ENCODE peak calls at places on chromosomes 2 and 18, in six cellular contexts. One of them, this sample, is unnamed.

GRCh38 chr2:120771556-120772208 is 36.0 kb downstream of the GLI2 start:
- DNase-seq in right lobe of liver: peak
- DNase-seq in tibial nerve: no peak
- DNase-seq in uterus: peak
- DNase-seq in adrenal gland: peak
- DNase-seq in prostate gland: no peak
- DNase-seq in this sample: peak

GRCh38 chr2:47272031-47272864 is 117.1 kb upstream of the STPG4 start:
- DNase-seq in right lobe of liver: peak
- DNase-seq in tibial nerve: peak
- DNase-seq in uterus: peak
- DNase-seq in adrenal gland: peak
- DNase-seq in prostate gland: peak
- DNase-seq in this sample: peak

GRCh38 chr2:184906709-184907108 is 308.4 kb downstream of the ZNF804A start:
- DNase-seq in right lobe of liver: no peak
- DNase-seq in tibial nerve: no peak
- DNase-seq in uterus: no peak
- DNase-seq in adrenal gland: no peak
- DNase-seq in prostate gland: no peak
- DNase-seq in this sample: no peak

GRCh38 chr2:69780907-69781306 is 39.0 kb downstream of the ANXA4 start:
- DNase-seq in right lobe of liver: no peak
- DNase-seq in tibial nerve: no peak
- DNase-seq in uterus: no peak
- DNase-seq in adrenal gland: no peak
- DNase-seq in prostate gland: no peak
- DNase-seq in this sample: no peak

GRCh38 chr2:240918258-240919091 is 12.3 kb downstream of the CROCC2 start:
- DNase-seq in right lobe of liver: peak
- DNase-seq in tibial nerve: peak
- DNase-seq in uterus: peak
- DNase-seq in adrenal gland: no peak
- DNase-seq in prostate gland: no peak
- DNase-seq in this sample: no peak

GRCh38 chr2:211649331-211649730 is 889.3 kb downstream of the ERBB4 start:
- DNase-seq in right lobe of liver: no peak
- DNase-seq in tibial nerve: no peak
- DNase-seq in uterus: no peak
- DNase-seq in adrenal gland: no peak
- DNase-seq in prostate gland: no peak
- DNase-seq in this sample: no peak

GRCh38 chr2:109410021-109410815 is 203.5 kb downstream of the SEPTIN10 start:
- DNase-seq in right lobe of liver: no peak
- DNase-seq in tibial nerve: no peak
- DNase-seq in uterus: peak
- DNase-seq in adrenal gland: no peak
- DNase-seq in prostate gland: no peak
- DNase-seq in this sample: peak

GRCh38 chr2:203814661-203815540 is 52.7 kb upstream of the CTLA4 start:
- DNase-seq in right lobe of liver: peak
- DNase-seq in tibial nerve: peak
- DNase-seq in uterus: peak
- DNase-seq in adrenal gland: peak
- DNase-seq in prostate gland: peak
- DNase-seq in this sample: peak

GRCh38 chr2:236806133-236806532 is 236.5 kb downstream of the ACKR3 start:
- DNase-seq in right lobe of liver: no peak
- DNase-seq in tibial nerve: no peak
- DNase-seq in uterus: no peak
- DNase-seq in adrenal gland: no peak
- DNase-seq in prostate gland: no peak
- DNase-seq in this sample: no peak

GRCh38 chr2:161946489-161947107 is 127.4 kb downstream of the DPP4 start:
- DNase-seq in right lobe of liver: no peak
- DNase-seq in tibial nerve: no peak
- DNase-seq in uterus: no peak
- DNase-seq in adrenal gland: no peak
- DNase-seq in prostate gland: no peak
- DNase-seq in this sample: no peak

GRCh38 chr2:130328710-130329109 is 14.0 kb upstream of the IMP4 start:
- DNase-seq in right lobe of liver: no peak
- DNase-seq in tibial nerve: no peak
- DNase-seq in uterus: no peak
- DNase-seq in adrenal gland: no peak
- DNase-seq in prostate gland: no peak
- DNase-seq in this sample: no peak

GRCh38 chr18:24616638-24617037 is 156.2 kb downstream of the HRH4 start:
- DNase-seq in right lobe of liver: no peak
- DNase-seq in tibial nerve: no peak
- DNase-seq in uterus: no peak
- DNase-seq in adrenal gland: no peak
- DNase-seq in prostate gland: no peak
- DNase-seq in this sample: no peak

GRCh38 chr2:239531456-239532304 is 130.9 kb upstream of the HDAC4 start:
- DNase-seq in right lobe of liver: peak
- DNase-seq in tibial nerve: peak
- DNase-seq in uterus: no peak
- DNase-seq in adrenal gland: no peak
- DNase-seq in prostate gland: no peak
- DNase-seq in this sample: no peak

GRCh38 chr2:195562624-195563566 is 94.1 kb upstream of the SLC39A10 start:
- DNase-seq in right lobe of liver: no peak
- DNase-seq in tibial nerve: no peak
- DNase-seq in uterus: no peak
- DNase-seq in adrenal gland: no peak
- DNase-seq in prostate gland: no peak
- DNase-seq in this sample: no peak

GRCh38 chr2:16546128-16546754 is 119.4 kb downstream of the CYRIA start:
- DNase-seq in right lobe of liver: no peak
- DNase-seq in tibial nerve: no peak
- DNase-seq in uterus: no peak
- DNase-seq in adrenal gland: peak
- DNase-seq in prostate gland: peak
- DNase-seq in this sample: no peak

GRCh38 chr2:165016772-165017411 is 61.6 kb upstream of the SLC38A11 start:
- DNase-seq in right lobe of liver: no peak
- DNase-seq in tibial nerve: no peak
- DNase-seq in uterus: no peak
- DNase-seq in adrenal gland: peak
- DNase-seq in prostate gland: no peak
- DNase-seq in this sample: no peak

GRCh38 chr2:230961091-230961491 is 34.8 kb upstream of the SPATA3 start:
- DNase-seq in right lobe of liver: no peak
- DNase-seq in tibial nerve: no peak
- DNase-seq in uterus: no peak
- DNase-seq in adrenal gland: no peak
- DNase-seq in prostate gland: no peak
- DNase-seq in this sample: no peak

GRCh38 chr2:235008584-235009044 is 56.8 kb downstream of the SH3BP4 start:
- DNase-seq in right lobe of liver: no peak
- DNase-seq in tibial nerve: no peak
- DNase-seq in uterus: no peak
- DNase-seq in adrenal gland: no peak
- DNase-seq in prostate gland: peak
- DNase-seq in this sample: no peak
- TF ChIP-seq POLR2A in right lobe of liver: no peak
- TF ChIP-seq POLR2A in tibial nerve: no peak
- TF ChIP-seq POLR2A in uterus: no peak
- TF ChIP-seq POLR2A in adrenal gland: no peak
- TF ChIP-seq POLR2A in prostate gland: no peak
- TF ChIP-seq POLR2A in this sample: no peak

GRCh38 chr2:200888719-200889625 is at the start of the genes NIF3L1 and PPIL3:
- DNase-seq in right lobe of liver: peak
- DNase-seq in tibial nerve: peak
- DNase-seq in uterus: peak
- DNase-seq in adrenal gland: peak
- DNase-seq in prostate gland: peak
- DNase-seq in this sample: peak
- TF ChIP-seq POLR2A in right lobe of liver: peak
- TF ChIP-seq POLR2A in tibial nerve: peak
- TF ChIP-seq POLR2A in uterus: peak
- TF ChIP-seq POLR2A in adrenal gland: peak
- TF ChIP-seq POLR2A in prostate gland: peak
- TF ChIP-seq POLR2A in this sample: peak

GRCh38 chr2:232542715-232543467 is 3.4 kb downstream of the CHRNG start:
- DNase-seq in right lobe of liver: peak
- DNase-seq in tibial nerve: no peak
- DNase-seq in uterus: peak
- DNase-seq in adrenal gland: no peak
- DNase-seq in prostate gland: no peak
- DNase-seq in this sample: no peak
- TF ChIP-seq POLR2A in right lobe of liver: no peak
- TF ChIP-seq POLR2A in tibial nerve: no peak
- TF ChIP-seq POLR2A in uterus: no peak
- TF ChIP-seq POLR2A in adrenal gland: no peak
- TF ChIP-seq POLR2A in prostate gland: no peak
- TF ChIP-seq POLR2A in this sample: no peak

DNA sequence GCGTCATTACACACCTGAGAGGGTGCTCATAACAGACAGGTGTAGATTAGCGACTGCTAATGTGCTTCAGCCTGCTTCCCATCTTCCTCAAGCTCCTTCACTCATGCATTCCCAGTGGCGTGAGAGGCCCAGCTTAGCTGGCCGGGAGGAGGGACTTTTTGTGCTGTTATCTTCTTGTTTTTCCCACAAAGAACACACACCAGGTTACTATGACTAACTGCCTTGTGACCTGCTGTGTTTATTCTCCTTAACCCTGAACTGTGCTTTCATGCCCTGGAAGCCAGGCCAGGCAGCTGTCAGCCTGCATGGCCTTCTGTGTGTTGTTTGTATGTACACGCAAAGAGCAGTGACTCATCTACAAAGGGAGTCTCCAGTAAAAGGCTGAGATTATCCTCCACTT is 143.8 kb downstream of the PIEZO2 start:
- DNase-seq in right lobe of liver: peak
- DNase-seq in tibial nerve: no peak
- DNase-seq in uterus: no peak
- DNase-seq in adrenal gland: peak
- DNase-seq in prostate gland: no peak
- DNase-seq in this sample: no peak
- TF ChIP-seq POLR2A in right lobe of liver: no peak
- TF ChIP-seq POLR2A in tibial nerve: no peak
- TF ChIP-seq POLR2A in uterus: no peak
- TF ChIP-seq POLR2A in adrenal gland: no peak
- TF ChIP-seq POLR2A in prostate gland: no peak
- TF ChIP-seq POLR2A in this sample: no peak

DNA sequence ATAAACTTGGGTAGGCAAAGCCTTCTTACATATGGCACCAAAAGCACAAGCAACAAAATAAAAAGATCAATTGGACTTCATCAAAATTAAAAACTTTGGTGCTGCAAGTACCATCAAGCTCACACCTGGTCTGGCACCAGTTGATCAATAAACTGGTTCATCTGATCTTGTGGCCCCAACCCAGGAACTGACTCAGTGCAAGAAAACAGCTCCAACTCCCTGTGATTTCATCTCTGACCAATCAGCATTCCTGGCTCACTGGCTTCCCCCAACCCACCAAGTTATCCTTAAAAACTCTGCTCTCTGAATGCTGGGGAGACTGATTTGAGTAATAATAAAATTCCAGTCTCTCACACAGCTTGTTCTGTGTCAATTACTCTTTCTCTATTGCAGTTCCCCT is 8.4 kb downstream of the EPG5 start:
- DNase-seq in right lobe of liver: no peak
- DNase-seq in tibial nerve: no peak
- DNase-seq in uterus: no peak
- DNase-seq in adrenal gland: no peak
- DNase-seq in prostate gland: no peak
- DNase-seq in this sample: no peak
- TF ChIP-seq POLR2A in right lobe of liver: no peak
- TF ChIP-seq POLR2A in tibial nerve: no peak
- TF ChIP-seq POLR2A in uterus: no peak
- TF ChIP-seq POLR2A in adrenal gland: no peak
- TF ChIP-seq POLR2A in prostate gland: no peak
- TF ChIP-seq POLR2A in this sample: no peak

GRCh38 chr2:221501883-221502269 is 70.2 kb downstream of the EPHA4 start:
- DNase-seq in right lobe of liver: no peak
- DNase-seq in tibial nerve: no peak
- DNase-seq in uterus: no peak
- DNase-seq in adrenal gland: no peak
- DNase-seq in prostate gland: no peak
- DNase-seq in this sample: no peak
- TF ChIP-seq POLR2A in right lobe of liver: no peak
- TF ChIP-seq POLR2A in tibial nerve: no peak
- TF ChIP-seq POLR2A in uterus: no peak
- TF ChIP-seq POLR2A in adrenal gland: no peak
- TF ChIP-seq POLR2A in prostate gland: no peak
- TF ChIP-seq POLR2A in this sample: no peak

GRCh38 chr18:32093523-32093922 is 1.8 kb downstream of the RNF138 start:
- DNase-seq in right lobe of liver: no peak
- DNase-seq in tibial nerve: no peak
- DNase-seq in uterus: no peak
- DNase-seq in adrenal gland: no peak
- DNase-seq in prostate gland: peak
- DNase-seq in this sample: no peak

GRCh38 chr18:32091325-32091723 is 350 bp upstream of the RNF138 start:
- DNase-seq in right lobe of liver: no peak
- DNase-seq in tibial nerve: no peak
- DNase-seq in uterus: no peak
- DNase-seq in adrenal gland: no peak
- DNase-seq in prostate gland: no peak
- DNase-seq in this sample: no peak

GRCh38 chr18:32093106-32093511 is 1.4 kb downstream of the RNF138 start:
- DNase-seq in right lobe of liver: peak
- DNase-seq in tibial nerve: no peak
- DNase-seq in uterus: peak
- DNase-seq in adrenal gland: peak
- DNase-seq in prostate gland: peak
- DNase-seq in this sample: peak

GRCh38 chr18:32092422-32093105 is 890 bp downstream of the RNF138 start:
- DNase-seq in right lobe of liver: peak
- DNase-seq in tibial nerve: peak
- DNase-seq in uterus: peak
- DNase-seq in adrenal gland: peak
- DNase-seq in prostate gland: peak
- DNase-seq in this sample: peak

DNA sequence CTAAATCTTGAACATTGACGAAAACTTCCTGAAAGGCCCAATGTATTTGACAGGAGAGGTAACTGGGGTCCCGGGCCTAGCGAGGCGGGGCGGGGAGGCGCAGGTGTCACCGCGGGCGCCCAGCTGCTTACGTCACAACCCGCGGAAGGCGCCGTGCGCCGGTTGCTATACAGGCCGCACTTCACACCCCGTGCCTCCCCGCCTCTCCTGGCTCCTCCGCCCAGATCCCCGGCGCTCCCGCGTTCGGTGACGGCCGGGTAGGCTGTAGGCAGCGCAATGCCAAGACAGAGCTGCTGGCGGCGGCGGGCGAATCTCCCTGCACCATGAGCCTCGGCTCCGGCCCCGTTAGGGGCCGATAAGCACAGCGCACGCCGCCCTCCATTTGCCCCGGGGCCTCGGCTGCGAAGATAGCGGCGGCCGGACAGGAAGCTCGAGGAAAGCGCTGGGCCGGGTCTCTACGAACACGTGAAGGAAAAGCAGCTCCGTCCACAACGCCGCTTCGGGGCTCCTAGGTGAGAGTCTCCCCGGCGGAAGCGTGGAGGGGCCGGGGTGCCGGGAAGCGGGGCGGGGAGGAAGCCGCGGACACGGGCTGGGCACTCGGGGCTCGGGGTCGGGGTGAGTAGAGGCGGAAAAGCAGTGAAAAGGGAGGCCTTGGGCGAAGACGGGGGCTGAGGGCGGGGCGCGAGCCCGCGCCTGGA is at the start of gene RNF138:
- DNase-seq in right lobe of liver: peak
- DNase-seq in tibial nerve: peak
- DNase-seq in uterus: peak
- DNase-seq in adrenal gland: peak
- DNase-seq in prostate gland: peak
- DNase-seq in this sample: peak
- TF ChIP-seq POLR2A in right lobe of liver: peak
- TF ChIP-seq POLR2A in tibial nerve: peak
- TF ChIP-seq POLR2A in uterus: no peak
- TF ChIP-seq POLR2A in adrenal gland: peak
- TF ChIP-seq POLR2A in prostate gland: peak
- TF ChIP-seq POLR2A in this sample: peak